ENCODE peak calls at places on chromosomes 16 and 17, in seven cellular contexts. One of them, this sample, is unnamed.

GRCh38 chr17:3536736-3537135 is 20.9 kb downstream of the TRPV3 start:
- DNase-seq in neural progenitor cell: no peak
- DNase-seq in fibroblast of mammary gland: no peak
- DNase-seq in BE2C: no peak
- DNase-seq in left ventricle myocardium inferior: no peak
- DNase-seq in hepatocyte: no peak
- DNase-seq in NB4: no peak
- DNase-seq in this sample: no peak

GRCh38 chr17:48611213-48611612 is 396 bp upstream of the HOXB7 start:
- DNase-seq in fibroblast of mammary gland: no peak
- DNase-seq in hepatocyte: no peak
- DNase-seq in NB4: no peak
- DNase-seq in neural progenitor cell: no peak
- DNase-seq in left ventricle myocardium inferior: no peak
- DNase-seq in BE2C: no peak
- DNase-seq in this sample: no peak

GRCh38 chr17:4969551-4970231 is 2.1 kb upstream of the SPAG7 start:
- DNase-seq in neural progenitor cell: no peak
- DNase-seq in BE2C: no peak
- DNase-seq in hepatocyte: peak
- DNase-seq in NB4: peak
- DNase-seq in fibroblast of mammary gland: peak
- DNase-seq in left ventricle myocardium inferior: no peak
- DNase-seq in this sample: peak

GRCh38 chr16:11497329-11497805 is 89.4 kb downstream of the LITAF start:
- DNase-seq in left ventricle myocardium inferior: peak
- DNase-seq in NB4: peak
- DNase-seq in neural progenitor cell: peak
- DNase-seq in BE2C: peak
- DNase-seq in fibroblast of mammary gland: peak
- DNase-seq in hepatocyte: peak
- DNase-seq in this sample: peak

GRCh38 chr17:4566785-4567184 is 6.4 kb upstream of the GGT6 start:
- DNase-seq in left ventricle myocardium inferior: no peak
- DNase-seq in BE2C: peak
- DNase-seq in neural progenitor cell: peak
- DNase-seq in NB4: peak
- DNase-seq in fibroblast of mammary gland: peak
- DNase-seq in hepatocyte: peak
- DNase-seq in this sample: peak

GRCh38 chr17:18963126-18964017 is 11.4 kb downstream of the SLC5A10 start:
- DNase-seq in fibroblast of mammary gland: peak
- DNase-seq in left ventricle myocardium inferior: no peak
- DNase-seq in neural progenitor cell: no peak
- DNase-seq in NB4: no peak
- DNase-seq in BE2C: no peak
- DNase-seq in hepatocyte: peak
- DNase-seq in this sample: peak

GRCh38 chr16:73058221-73058615 is 10.3 kb upstream of the ZFHX3 start:
- DNase-seq in fibroblast of mammary gland: no peak
- DNase-seq in hepatocyte: peak
- DNase-seq in BE2C: peak
- DNase-seq in NB4: peak
- DNase-seq in left ventricle myocardium inferior: peak
- DNase-seq in neural progenitor cell: no peak
- DNase-seq in this sample: peak

GRCh38 chr16:46765050-46765449 is 16.9 kb upstream of the MYLK3 start:
- DNase-seq in hepatocyte: no peak
- DNase-seq in neural progenitor cell: no peak
- DNase-seq in NB4: peak
- DNase-seq in BE2C: no peak
- DNase-seq in fibroblast of mammary gland: peak
- DNase-seq in left ventricle myocardium inferior: no peak
- DNase-seq in this sample: no peak

GRCh38 chr16:68901910-68902309 is 58.6 kb downstream of the TANGO6 start:
- DNase-seq in left ventricle myocardium inferior: no peak
- DNase-seq in fibroblast of mammary gland: peak
- DNase-seq in BE2C: no peak
- DNase-seq in neural progenitor cell: no peak
- DNase-seq in hepatocyte: no peak
- DNase-seq in NB4: no peak
- DNase-seq in this sample: peak

GRCh38 chr16:24789881-24790280 is 55.9 kb upstream of the SLC5A11 start:
- DNase-seq in NB4: no peak
- DNase-seq in BE2C: no peak
- DNase-seq in left ventricle myocardium inferior: no peak
- DNase-seq in hepatocyte: no peak
- DNase-seq in neural progenitor cell: no peak
- DNase-seq in fibroblast of mammary gland: no peak
- DNase-seq in this sample: no peak

GRCh38 chr16:10514369-10515055 is 65.9 kb downstream of the EMP2 start:
- DNase-seq in BE2C: peak
- DNase-seq in fibroblast of mammary gland: peak
- DNase-seq in NB4: peak
- DNase-seq in neural progenitor cell: peak
- DNase-seq in hepatocyte: peak
- DNase-seq in left ventricle myocardium inferior: no peak
- DNase-seq in this sample: peak

GRCh38 chr17:3512512-3513171 is 36.8 kb downstream of the ASPA start:
- DNase-seq in neural progenitor cell: peak
- DNase-seq in fibroblast of mammary gland: peak
- DNase-seq in left ventricle myocardium inferior: peak
- DNase-seq in BE2C: no peak
- DNase-seq in hepatocyte: no peak
- DNase-seq in NB4: no peak
- DNase-seq in this sample: peak

GRCh38 chr16:22278841-22279240 is 18.4 kb upstream of the POLR3E start:
- DNase-seq in hepatocyte: no peak
- DNase-seq in fibroblast of mammary gland: no peak
- DNase-seq in left ventricle myocardium inferior: no peak
- DNase-seq in BE2C: no peak
- DNase-seq in neural progenitor cell: peak
- DNase-seq in NB4: peak
- DNase-seq in this sample: no peak

GRCh38 chr17:73568934-73569333 is 75.3 kb downstream of the SDK2 start:
- DNase-seq in neural progenitor cell: no peak
- DNase-seq in NB4: no peak
- DNase-seq in left ventricle myocardium inferior: no peak
- DNase-seq in fibroblast of mammary gland: no peak
- DNase-seq in hepatocyte: no peak
- DNase-seq in BE2C: no peak
- DNase-seq in this sample: no peak

GRCh38 chr16:11064202-11064540 is 119.8 kb downstream of the CLEC16A start:
- DNase-seq in left ventricle myocardium inferior: no peak
- DNase-seq in fibroblast of mammary gland: no peak
- DNase-seq in BE2C: no peak
- DNase-seq in NB4: no peak
- DNase-seq in neural progenitor cell: no peak
- DNase-seq in hepatocyte: no peak
- DNase-seq in this sample: no peak

GRCh38 chr17:37239690-37240344 is 136.0 kb upstream of the C17orf78 start:
- DNase-seq in BE2C: no peak
- DNase-seq in left ventricle myocardium inferior: no peak
- DNase-seq in NB4: peak
- DNase-seq in neural progenitor cell: peak
- DNase-seq in hepatocyte: peak
- DNase-seq in fibroblast of mammary gland: peak
- DNase-seq in this sample: peak

GRCh38 chr16:28981517-28981916 is 3.3 kb upstream of the LAT start:
- DNase-seq in BE2C: peak
- DNase-seq in NB4: peak
- DNase-seq in left ventricle myocardium inferior: no peak
- DNase-seq in fibroblast of mammary gland: peak
- DNase-seq in neural progenitor cell: peak
- DNase-seq in hepatocyte: no peak
- DNase-seq in this sample: no peak

GRCh38 chr16:48121276-48121675 is 34.5 kb downstream of the ABCC12 start:
- DNase-seq in NB4: no peak
- DNase-seq in BE2C: no peak
- DNase-seq in hepatocyte: no peak
- DNase-seq in fibroblast of mammary gland: no peak
- DNase-seq in left ventricle myocardium inferior: no peak
- DNase-seq in neural progenitor cell: no peak
- DNase-seq in this sample: no peak

GRCh38 chr17:46191332-46192210 is 1.7 kb downstream of the KANSL1 start:
- DNase-seq in hepatocyte: peak
- DNase-seq in NB4: peak
- DNase-seq in BE2C: peak
- DNase-seq in neural progenitor cell: peak
- DNase-seq in fibroblast of mammary gland: no peak
- DNase-seq in left ventricle myocardium inferior: no peak
- DNase-seq in this sample: no peak

GRCh38 chr17:77654861-77655260 is 303.6 kb upstream of the TNRC6C start:
- DNase-seq in NB4: no peak
- DNase-seq in fibroblast of mammary gland: no peak
- DNase-seq in neural progenitor cell: no peak
- DNase-seq in left ventricle myocardium inferior: no peak
- DNase-seq in BE2C: no peak
- DNase-seq in hepatocyte: no peak
- DNase-seq in this sample: no peak

GRCh38 chr16:81405702-81406113 is 38.9 kb upstream of the CMIP start:
- DNase-seq in left ventricle myocardium inferior: no peak
- DNase-seq in fibroblast of mammary gland: peak
- DNase-seq in hepatocyte: peak
- DNase-seq in neural progenitor cell: no peak
- DNase-seq in NB4: no peak
- DNase-seq in BE2C: no peak
- DNase-seq in this sample: peak

GRCh38 chr17:10385871-10386270 is 13.1 kb upstream of the MYH13 start:
- DNase-seq in left ventricle myocardium inferior: no peak
- DNase-seq in fibroblast of mammary gland: no peak
- DNase-seq in NB4: no peak
- DNase-seq in hepatocyte: no peak
- DNase-seq in neural progenitor cell: no peak
- DNase-seq in BE2C: no peak
- DNase-seq in this sample: no peak

GRCh38 chr17:78317817-78318400 is 42.0 kb downstream of the SOCS3 start:
- DNase-seq in neural progenitor cell: no peak
- DNase-seq in NB4: no peak
- DNase-seq in left ventricle myocardium inferior: no peak
- DNase-seq in hepatocyte: no peak
- DNase-seq in BE2C: no peak
- DNase-seq in fibroblast of mammary gland: no peak
- DNase-seq in this sample: no peak

GRCh38 chr17:80474231-80474932 is 2.0 kb downstream of the NPTX1 start:
- DNase-seq in neural progenitor cell: peak
- DNase-seq in BE2C: no peak
- DNase-seq in fibroblast of mammary gland: peak
- DNase-seq in left ventricle myocardium inferior: no peak
- DNase-seq in hepatocyte: peak
- DNase-seq in NB4: peak
- DNase-seq in this sample: no peak
- TF ChIP-seq CTCF in neural progenitor cell: peak
- TF ChIP-seq CTCF in BE2C: peak
- TF ChIP-seq CTCF in fibroblast of mammary gland: no peak
- TF ChIP-seq CTCF in left ventricle myocardium inferior: no peak
- TF ChIP-seq CTCF in hepatocyte: peak
- TF ChIP-seq CTCF in NB4: no peak
- TF ChIP-seq CTCF in this sample: no peak

GRCh38 chr17:72351884-72352346 is 231.1 kb downstream of the SOX9 start:
- DNase-seq in BE2C: no peak
- DNase-seq in fibroblast of mammary gland: no peak
- DNase-seq in neural progenitor cell: peak
- DNase-seq in hepatocyte: no peak
- DNase-seq in NB4: no peak
- DNase-seq in left ventricle myocardium inferior: no peak
- DNase-seq in this sample: no peak
- TF ChIP-seq CTCF in BE2C: no peak
- TF ChIP-seq CTCF in fibroblast of mammary gland: no peak
- TF ChIP-seq CTCF in neural progenitor cell: no peak
- TF ChIP-seq CTCF in hepatocyte: no peak
- TF ChIP-seq CTCF in NB4: no peak
- TF ChIP-seq CTCF in left ventricle myocardium inferior: no peak
- TF ChIP-seq CTCF in this sample: no peak

GRCh38 chr17:81870978-81871386 is at the start of gene ARHGDIA:
- DNase-seq in hepatocyte: no peak
- DNase-seq in left ventricle myocardium inferior: no peak
- DNase-seq in fibroblast of mammary gland: peak
- DNase-seq in NB4: no peak
- DNase-seq in BE2C: no peak
- DNase-seq in neural progenitor cell: peak
- DNase-seq in this sample: no peak

GRCh38 chr17:81870155-81870977 is 771 bp downstream of the ARHGDIA start:
- DNase-seq in left ventricle myocardium inferior: no peak
- DNase-seq in BE2C: peak
- DNase-seq in fibroblast of mammary gland: peak
- DNase-seq in NB4: peak
- DNase-seq in neural progenitor cell: peak
- DNase-seq in hepatocyte: peak
- DNase-seq in this sample: peak

GRCh38 chr17:81868674-81869220 is 2.4 kb downstream of the ARHGDIA start:
- DNase-seq in left ventricle myocardium inferior: no peak
- DNase-seq in hepatocyte: peak
- DNase-seq in BE2C: peak
- DNase-seq in fibroblast of mammary gland: peak
- DNase-seq in NB4: peak
- DNase-seq in neural progenitor cell: peak
- DNase-seq in this sample: peak

GRCh38 chr17:81869221-81870154 is 1.6 kb downstream of the ARHGDIA start:
- DNase-seq in hepatocyte: peak
- DNase-seq in fibroblast of mammary gland: peak
- DNase-seq in neural progenitor cell: peak
- DNase-seq in left ventricle myocardium inferior: no peak
- DNase-seq in NB4: peak
- DNase-seq in BE2C: peak
- DNase-seq in this sample: peak

DNA sequence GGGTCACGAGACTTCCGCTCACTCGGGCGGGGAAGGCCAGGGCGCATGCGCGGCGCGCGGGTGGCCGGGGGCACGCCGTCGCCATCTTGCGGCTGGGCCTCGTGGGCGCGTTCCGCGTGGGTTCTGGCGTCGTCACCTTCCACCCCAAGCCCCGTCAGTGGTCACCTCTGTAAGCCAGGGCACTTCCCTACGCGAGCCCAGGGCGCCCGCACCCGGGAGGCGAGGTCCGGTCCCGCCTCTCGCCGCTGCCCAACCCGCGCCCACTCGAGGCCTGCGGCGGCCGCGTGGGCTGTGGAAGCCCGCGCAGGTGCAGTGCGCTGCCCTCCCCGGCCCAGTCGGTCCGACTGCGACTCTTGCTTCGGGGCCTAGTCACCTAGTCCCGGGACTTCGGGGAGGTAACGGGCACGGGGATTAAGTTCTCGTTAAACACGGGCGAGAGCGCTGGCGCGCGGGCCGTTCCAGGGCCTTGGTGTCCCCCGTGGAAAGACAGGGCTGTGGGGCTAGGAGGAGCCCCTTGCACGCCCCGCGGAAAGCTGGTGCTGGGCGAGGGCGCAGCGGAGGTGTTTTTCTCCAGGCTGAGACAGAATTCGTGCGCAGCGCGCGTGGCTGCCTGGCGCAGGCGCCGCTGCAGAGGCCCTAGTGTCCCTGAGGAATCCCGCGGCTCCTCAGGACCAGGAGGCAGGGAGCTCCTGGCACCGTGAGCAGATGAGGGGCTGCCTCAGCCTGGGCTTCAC is 417 bp upstream of the ARHGDIA start:
- DNase-seq in neural progenitor cell: peak
- DNase-seq in left ventricle myocardium inferior: peak
- DNase-seq in NB4: peak
- DNase-seq in hepatocyte: peak
- DNase-seq in BE2C: peak
- DNase-seq in fibroblast of mammary gland: peak
- DNase-seq in this sample: peak
- TF ChIP-seq CTCF in neural progenitor cell: peak
- TF ChIP-seq CTCF in left ventricle myocardium inferior: peak
- TF ChIP-seq CTCF in NB4: no peak
- TF ChIP-seq CTCF in hepatocyte: peak
- TF ChIP-seq CTCF in BE2C: no peak
- TF ChIP-seq CTCF in fibroblast of mammary gland: no peak
- TF ChIP-seq CTCF in this sample: peak

GRCh38 chr17:2122641-2123302 is 67.9 kb downstream of the HIC1 start:
- DNase-seq in hepatocyte: peak
- DNase-seq in left ventricle myocardium inferior: peak
- DNase-seq in BE2C: peak
- DNase-seq in fibroblast of mammary gland: peak
- DNase-seq in NB4: peak
- DNase-seq in neural progenitor cell: peak
- DNase-seq in this sample: no peak
- TF ChIP-seq CTCF in hepatocyte: peak
- TF ChIP-seq CTCF in left ventricle myocardium inferior: no peak
- TF ChIP-seq CTCF in BE2C: peak
- TF ChIP-seq CTCF in fibroblast of mammary gland: no peak
- TF ChIP-seq CTCF in NB4: no peak
- TF ChIP-seq CTCF in neural progenitor cell: no peak
- TF ChIP-seq CTCF in this sample: no peak

This sample was measured in foreskin fibroblast.